ENCODE peak calls at places on chromosomes 2 and 18, in five cellular contexts. Y is left lung, Q is H9, X is transverse colon, A is psoas muscle. C is an unnamed sample.

GRCh38 chr18:44842588-44843412 is 162.1 kb downstream of the SETBP1 start:
- DNase-seq in Y (no peak), Q (no peak), X (no peak), A (no peak), C (no peak)

GRCh38 chr2:61926921-61927477 is 21.5 kb downstream of the COMMD1 start:
- DNase-seq in Y (no peak), Q (no peak), X (no peak), A (no peak), C (no peak)

GRCh38 chr2:172098650-172099471 is 3.8 kb downstream of the DLX2 start:
- DNase-seq in Y (no peak), Q (no peak), X (peak), A (peak), C (peak)

GRCh38 chr2:64750001-64750816 is 96.5 kb upstream of the SERTAD2 start:
- DNase-seq in Y (peak), Q (peak), X (peak), A (peak), C (no peak)

GRCh38 chr2:128196026-128196822 is 105.2 kb downstream of the UGGT1 start:
- DNase-seq in Y (no peak), Q (peak), X (peak), A (no peak), C (no peak)

GRCh38 chr2:184890311-184890710 is 292.0 kb downstream of the ZNF804A start:
- DNase-seq in Y (no peak), Q (no peak), X (no peak), A (no peak), C (no peak)

GRCh38 chr2:60706021-60706420 is 50.0 kb upstream of the PAPOLG start:
- DNase-seq in Y (no peak), Q (no peak), X (no peak), A (no peak), C (no peak)

GRCh38 chr2:136246086-136246669 is 128.2 kb upstream of the CXCR4 start:
- DNase-seq in Y (peak), Q (peak), X (peak), A (peak), C (no peak)

GRCh38 chr2:60515751-60516226 is 37.7 kb downstream of the BCL11A start:
- DNase-seq in Y (peak), Q (peak), X (no peak), A (no peak), C (no peak)

GRCh38 chr2:54635554-54636152 is 87.8 kb upstream of the EML6 start:
- DNase-seq in Y (no peak), Q (no peak), X (no peak), A (no peak), C (no peak)

DNA sequence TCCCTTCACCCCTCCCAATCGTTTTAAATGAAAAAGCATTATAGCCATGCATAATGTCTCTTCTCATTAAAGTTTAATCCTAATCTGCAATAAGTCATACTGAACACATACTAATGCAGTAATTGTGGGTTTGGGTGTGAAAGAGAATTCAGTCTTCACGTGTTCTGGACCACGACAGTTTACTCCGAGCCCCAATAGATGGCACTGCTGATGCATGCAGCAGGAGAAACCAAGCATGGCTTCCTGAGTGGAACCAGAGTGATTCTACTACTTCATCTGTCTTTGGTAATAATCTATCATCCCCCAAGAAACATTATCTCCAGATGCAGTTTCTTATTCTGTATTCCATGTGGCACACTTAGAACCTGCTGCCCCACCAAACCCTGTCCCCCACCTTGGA is 47.0 kb upstream of the LAMA1 start:
- DNase-seq in Y (no peak), Q (no peak), X (no peak), A (no peak), C (no peak)
- TF ChIP-seq CTCF in Y (no peak), Q (peak), X (no peak), A (peak), C (peak)

DNA sequence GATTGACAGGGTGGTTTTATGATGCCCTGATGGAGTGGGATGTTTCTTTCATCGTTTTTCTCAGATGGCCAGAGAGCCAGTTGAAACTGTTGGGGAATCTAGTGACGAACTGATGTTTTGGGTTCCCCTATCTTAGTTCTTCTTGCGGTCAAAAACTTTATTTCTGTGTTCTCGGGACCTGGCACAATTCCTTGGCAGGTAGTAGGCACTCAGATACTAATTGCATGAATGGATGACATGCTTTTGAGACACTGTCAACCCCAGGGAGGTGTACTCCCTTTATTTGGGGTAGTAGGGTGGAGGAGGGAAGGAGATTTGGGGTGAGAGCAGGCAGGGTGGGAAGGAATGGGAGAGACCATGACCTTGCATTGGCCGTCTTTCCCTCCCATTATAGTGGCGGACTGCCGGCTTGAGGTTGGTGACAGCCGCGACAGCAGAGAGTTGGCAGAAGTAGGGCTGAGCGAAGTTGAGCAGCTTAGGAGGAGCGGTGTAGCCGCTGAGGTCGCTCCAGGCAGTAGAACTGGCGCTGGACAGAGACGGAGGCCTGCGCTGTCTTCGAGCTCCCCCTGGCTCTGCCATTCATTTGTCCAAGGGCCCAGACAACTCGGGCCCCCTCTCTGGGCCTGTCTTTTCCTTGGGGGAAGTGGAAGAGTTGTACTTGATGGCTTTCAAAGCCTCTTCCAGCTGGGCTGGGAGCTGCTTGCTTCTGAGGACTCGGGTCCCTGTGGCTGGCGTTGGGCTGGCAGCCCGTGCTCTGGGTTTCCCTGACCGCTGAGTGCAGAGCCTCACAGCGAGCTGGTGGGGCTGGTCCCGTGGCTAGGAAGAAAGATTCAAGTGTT is 2.6 kb downstream of the TET3 start:
- DNase-seq in Y (peak), Q (no peak), X (peak), A (no peak), C (no peak)
- TF ChIP-seq CTCF in Y (peak), Q (no peak), X (peak), A (peak), C (no peak)

GRCh38 chr2:217872319-217872718 is 130.5 kb downstream of the TNS1 start:
- DNase-seq in Y (no peak), Q (no peak), X (no peak), A (no peak), C (no peak)

GRCh38 chr2:217875556-217876252 is 127.1 kb downstream of the TNS1 start:
- DNase-seq in Y (no peak), Q (no peak), X (no peak), A (no peak), C (no peak)

GRCh38 chr2:217870528-217871011 is 132.2 kb downstream of the TNS1 start:
- DNase-seq in Y (no peak), Q (no peak), X (no peak), A (no peak), C (no peak)

GRCh38 chr2:217875138-217875537 is 127.7 kb downstream of the TNS1 start:
- DNase-seq in Y (no peak), Q (no peak), X (no peak), A (no peak), C (no peak)

GRCh38 chr2:217873371-217873770 is 129.4 kb downstream of the TNS1 start:
- DNase-seq in Y (no peak), Q (no peak), X (no peak), A (no peak), C (no peak)
- TF ChIP-seq CTCF in Y (no peak), Q (peak), X (no peak), A (no peak), C (no peak)

GRCh38 chr18:59706499-59706898 is 9.3 kb upstream of the CCBE1 start:
- DNase-seq in Y (no peak), Q (no peak), X (no peak), A (no peak), C (no peak)
- TF ChIP-seq CTCF in Y (no peak), Q (no peak), X (no peak), A (no peak), C (no peak)

GRCh38 chr2:142867161-142867560 is 10.3 kb upstream of the KYNU start:
- DNase-seq in Y (no peak), Q (no peak), X (no peak), A (no peak), C (no peak)

GRCh38 chr2:142865924-142866323 is 11.5 kb upstream of the KYNU start:
- DNase-seq in Y (no peak), Q (no peak), X (no peak), A (no peak), C (no peak)

GRCh38 chr2:142858991-142859390 is 18.5 kb upstream of the KYNU start:
- DNase-seq in Y (no peak), Q (no peak), X (no peak), A (no peak), C (no peak)

GRCh38 chr2:142866426-142866825 is 11.0 kb upstream of the KYNU start:
- DNase-seq in Y (no peak), Q (no peak), X (no peak), A (no peak), C (no peak)

DNA sequence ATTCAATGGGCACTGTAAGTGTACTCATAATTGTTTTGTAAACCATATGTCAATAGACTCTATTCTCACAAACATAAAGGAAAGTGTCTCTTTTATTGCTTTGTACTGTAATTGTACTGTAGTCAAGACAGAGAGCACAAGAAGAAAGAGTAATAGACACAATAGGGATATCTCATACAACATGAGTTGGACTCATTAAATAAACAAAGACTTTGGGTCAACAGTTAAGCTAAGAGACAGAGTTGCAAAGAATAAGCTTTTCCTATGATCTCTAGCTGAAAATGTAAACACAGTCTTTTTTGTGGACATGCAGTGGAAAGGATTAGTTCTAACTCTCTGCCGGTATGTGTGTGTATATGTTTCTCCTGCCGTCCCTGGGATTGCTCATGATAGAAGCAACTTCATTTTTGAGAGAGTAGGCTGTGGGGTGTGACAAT is 14.0 kb upstream of the KYNU start:
- DNase-seq in Y (no peak), Q (no peak), X (no peak), A (no peak), C (no peak)
- TF ChIP-seq CTCF in Y (no peak), Q (no peak), X (no peak), A (no peak), C (no peak)

GRCh38 chr18:79856119-79857080 is 58.7 kb downstream of the KCNG2 start:
- DNase-seq in Y (no peak), Q (peak), X (no peak), A (no peak), C (no peak)

GRCh38 chr18:79855147-79855910 is 57.6 kb downstream of the KCNG2 start:
- DNase-seq in Y (peak), Q (no peak), X (no peak), A (no peak), C (peak)

GRCh38 chr18:79853993-79854364 is 56.2 kb downstream of the KCNG2 start:
- DNase-seq in Y (no peak), Q (no peak), X (no peak), A (no peak), C (peak)

GRCh38 chr18:79859314-79859713 is 61.6 kb downstream of the KCNG2 start:
- DNase-seq in Y (no peak), Q (no peak), X (no peak), A (no peak), C (no peak)

DNA sequence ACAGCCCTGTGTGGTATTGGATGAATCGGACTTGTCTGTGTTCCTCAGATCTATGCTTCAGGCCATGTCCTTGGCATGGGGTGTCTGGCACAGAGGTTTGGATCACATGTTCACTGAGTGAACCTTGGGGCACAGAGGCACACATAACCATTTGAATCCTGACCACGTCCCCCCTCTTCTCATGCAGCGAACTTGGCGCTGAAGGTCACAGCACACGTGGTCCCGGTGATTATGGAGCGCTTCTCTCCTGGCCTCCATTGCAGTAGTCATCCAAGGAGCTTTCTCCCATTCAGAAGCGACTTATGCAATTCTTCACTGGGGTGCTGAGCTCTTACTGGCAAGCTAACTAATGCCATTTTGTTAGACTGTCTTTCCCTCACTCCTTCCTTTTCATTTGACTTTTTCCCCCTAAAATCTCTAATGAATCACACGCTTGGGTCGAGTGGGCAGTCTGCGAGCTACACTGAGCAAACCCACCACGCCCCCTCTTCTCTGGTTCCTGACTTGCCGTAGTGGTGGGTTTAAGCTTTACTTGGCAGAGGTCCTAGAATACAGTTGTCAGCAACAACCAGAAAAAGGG is 59.4 kb downstream of the KCNG2 start:
- DNase-seq in Y (no peak), Q (no peak), X (no peak), A (no peak), C (no peak)
- TF ChIP-seq CTCF in Y (no peak), Q (no peak), X (no peak), A (no peak), C (no peak)